ENCODE peak calls at places on chromosomes 13 and 19, in seven cellular contexts. Z is sigmoid colon; R is HAP-1; V is breast epithelium; P is CD8-positive, alpha-beta T cell; K is spleen; U is tibial artery. X is an unnamed sample.

GRCh38 chr13:21541271-21541670 is 62.7 kb downstream of the MICU2 start:
- DNase-seq in Z (no peak), R (no peak), V (no peak), P (no peak), K (no peak), U (no peak), X (no peak)

GRCh38 chr19:4566402-4567051 is 7.0 kb upstream of the SEMA6B start:
- DNase-seq in Z (no peak), R (no peak), V (no peak), P (no peak), K (no peak), U (no peak), X (no peak)

GRCh38 chr13:76462003-76462402 is 424.2 kb downstream of the KCTD12 start:
- DNase-seq in Z (no peak), R (no peak), V (no peak), P (no peak), K (no peak), U (no peak), X (no peak)

GRCh38 chr13:22030321-22030720 is 359.4 kb downstream of the FGF9 start:
- DNase-seq in Z (no peak), R (no peak), V (no peak), P (no peak), K (no peak), U (no peak), X (no peak)

GRCh38 chr13:76769238-76769859 is 116.9 kb downstream of the KCTD12 start:
- DNase-seq in Z (no peak), R (no peak), V (no peak), P (no peak), K (no peak), U (no peak), X (no peak)

GRCh38 chr13:50617134-50617721 is 226.3 kb downstream of the DLEU7 start:
- DNase-seq in Z (no peak), R (no peak), V (no peak), P (no peak), K (no peak), U (no peak), X (no peak)

GRCh38 chr19:14477417-14478112 is 2.4 kb upstream of the PTGER1 start:
- DNase-seq in Z (no peak), R (no peak), V (no peak), P (no peak), K (no peak), U (no peak), X (no peak)

GRCh38 chr19:7870571-7871279 is 3.5 kb downstream of the PRR36 start:
- DNase-seq in Z (no peak), R (peak; percentile 66), V (no peak), P (peak; percentile 35), K (no peak), U (no peak), X (no peak)

GRCh38 chr13:81577601-81578000 is 1236.7 kb upstream of the SPRY2 start:
- DNase-seq in Z (no peak), R (peak; percentile 81), V (no peak), P (no peak), K (no peak), U (no peak), X (no peak)

GRCh38 chr13:30763786-30764440 is 28.6 kb downstream of the ALOX5AP start:
- DNase-seq in Z (no peak), R (no peak), V (no peak), P (no peak), K (no peak), U (no peak), X (no peak)

GRCh38 chr13:38783992-38784875 is 97.4 kb downstream of the FREM2 start:
- DNase-seq in Z (no peak), R (no peak), V (no peak), P (no peak), K (no peak), U (no peak), X (no peak)

GRCh38 chr19:32181356-32181920 is 164.0 kb upstream of the ZNF507 start:
- DNase-seq in Z (no peak), R (no peak), V (no peak), P (no peak), K (peak; percentile 40), U (peak; percentile 40), X (no peak)

GRCh38 chr19:7928334-7928706 is 2.4 kb upstream of the CTXN1 start:
- DNase-seq in Z (no peak), R (no peak), V (no peak), P (no peak), K (no peak), U (peak; percentile 74), X (no peak)

GRCh38 chr19:39138221-39139211 is 12.9 kb downstream of the PAK4 start:
- DNase-seq in Z (no peak), R (no peak), V (no peak), P (no peak), K (no peak), U (no peak), X (no peak)

GRCh38 chr13:44780586-44781280 is 204.6 kb upstream of the TSC22D1 start:
- DNase-seq in Z (no peak), R (no peak), V (no peak), P (no peak), K (no peak), U (no peak), X (no peak)

GRCh38 chr13:21685485-21686064 is 14.7 kb downstream of the FGF9 start:
- DNase-seq in Z (no peak), R (no peak), V (no peak), P (no peak), K (no peak), U (no peak), X (no peak)

GRCh38 chr19:58181902-58182576 is 822 bp upstream of the ZNF274 start:
- DNase-seq in Z (no peak), R (no peak), V (peak; percentile 72), P (peak; percentile 62), K (peak; percentile 81), U (no peak), X (peak; percentile 24)

GRCh38 chr19:55251296-55252081 is 7.3 kb downstream of the PPP6R1 start:
- DNase-seq in Z (no peak), R (no peak), V (no peak), P (peak; percentile 55), K (peak; percentile 77), U (no peak), X (no peak)

GRCh38 chr13:76812206-76812882 is 73.9 kb downstream of the KCTD12 start:
- DNase-seq in Z (peak; percentile 70), R (no peak), V (no peak), P (no peak), K (no peak), U (peak; percentile 79), X (no peak)

GRCh38 chr13:80469841-80470378 is 129.0 kb upstream of the SPRY2 start:
- DNase-seq in Z (peak; percentile 96), R (no peak), V (no peak), P (no peak), K (no peak), U (peak; percentile 92), X (no peak)

GRCh38 chr19:46828484-46828883 is 22.2 kb downstream of the AP2S1 start:
- DNase-seq in Z (no peak), R (no peak), V (no peak), P (no peak), K (no peak), U (no peak), X (no peak)

GRCh38 chr19:49491030-49491803 is 3.8 kb downstream of the RPL13A start:
- DNase-seq in Z (no peak), R (no peak), V (no peak), P (no peak), K (no peak), U (no peak), X (no peak)

GRCh38 chr19:23547816-23548430 is 139.1 kb downstream of the ZNF675 start:
- DNase-seq in Z (no peak), R (no peak), V (no peak), P (no peak), K (no peak), U (no peak), X (no peak)

GRCh38 chr13:25237083-25237482 is 50.2 kb downstream of the MTMR6 start:
- DNase-seq in Z (no peak), R (no peak), V (no peak), P (no peak), K (no peak), U (no peak), X (no peak)

GRCh38 chr13:114196629-114197028 is 17.6 kb downstream of the CFAP97D2 start:
- DNase-seq in Z (no peak), R (no peak), V (no peak), P (no peak), K (no peak), U (no peak), X (no peak)

GRCh38 chr19:46309056-46309455 is 12.2 kb downstream of the HIF3A start:
- DNase-seq in Z (no peak), R (no peak), V (no peak), P (no peak), K (no peak), U (no peak), X (no peak)

GRCh38 chr19:27765397-27765796 is 1447.6 kb downstream of the UQCRFS1 start:
- DNase-seq in Z (no peak), R (no peak), V (no peak), P (no peak), K (peak; percentile 10), U (no peak), X (no peak)
- H3K9me3 ChIP-seq in Z (no peaks in the 10 kb centered on the region), R (no peaks in the 10 kb centered on the region), V (peaks cover 74% of the 10 kb centered on the region), P (peaks cover 21% of the 10 kb centered on the region), K (peaks cover 5% of the 10 kb centered on the region), U (peaks cover 96% of the 10 kb centered on the region), X (no peaks in the 10 kb centered on the region)

GRCh38 chr13:61654501-61654900 is 238.9 kb upstream of the PCDH20 start:
- DNase-seq in Z (no peak), R (no peak), V (no peak), P (no peak), K (no peak), U (no peak), X (no peak)

GRCh38 chr13:61648546-61648945 is 232.9 kb upstream of the PCDH20 start:
- DNase-seq in Z (no peak), R (no peak), V (no peak), P (no peak), K (no peak), U (no peak), X (no peak)
- H3K9me3 ChIP-seq in Z (no peaks in the 10 kb centered on the region), R (no peaks in the 10 kb centered on the region), V (no peaks in the 10 kb centered on the region), P (no peaks in the 10 kb centered on the region), K (no peaks in the 10 kb centered on the region), U (no peaks in the 10 kb centered on the region), X (no peaks in the 10 kb centered on the region)

DNA sequence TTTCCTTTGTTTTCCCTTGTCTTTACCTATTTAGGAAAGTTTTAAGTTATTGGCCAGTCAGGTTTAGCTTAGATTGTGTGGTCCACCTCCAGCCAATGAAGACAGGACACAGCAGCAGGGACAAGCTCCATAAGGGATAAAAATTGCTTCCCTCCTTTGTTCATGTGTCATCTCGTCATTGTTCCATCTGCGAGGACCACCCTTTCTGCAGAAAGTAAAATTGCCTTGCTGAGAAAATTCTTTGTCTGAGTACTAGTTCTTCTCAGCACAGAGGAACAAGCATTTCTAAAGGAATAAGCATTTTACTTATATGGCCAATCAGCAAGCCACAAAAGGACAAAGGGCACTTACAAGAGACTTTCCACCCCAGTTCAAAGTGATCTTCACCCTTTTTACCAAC is 11.4 kb downstream of the ZNF560 start:
- DNase-seq in Z (no peak), R (no peak), V (no peak), P (no peak), K (no peak), U (no peak), X (no peak)
- H3K9me3 ChIP-seq in Z (peaks cover 28% of the 10 kb centered on the region), R (peaks cover 4% of the 10 kb centered on the region), V (peaks cover 76% of the 10 kb centered on the region), P (peaks cover 23% of the 10 kb centered on the region), K (peaks cover 3% of the 10 kb centered on the region), U (peaks cover 50% of the 10 kb centered on the region), X (peaks cover 12% of the 10 kb centered on the region)

DNA sequence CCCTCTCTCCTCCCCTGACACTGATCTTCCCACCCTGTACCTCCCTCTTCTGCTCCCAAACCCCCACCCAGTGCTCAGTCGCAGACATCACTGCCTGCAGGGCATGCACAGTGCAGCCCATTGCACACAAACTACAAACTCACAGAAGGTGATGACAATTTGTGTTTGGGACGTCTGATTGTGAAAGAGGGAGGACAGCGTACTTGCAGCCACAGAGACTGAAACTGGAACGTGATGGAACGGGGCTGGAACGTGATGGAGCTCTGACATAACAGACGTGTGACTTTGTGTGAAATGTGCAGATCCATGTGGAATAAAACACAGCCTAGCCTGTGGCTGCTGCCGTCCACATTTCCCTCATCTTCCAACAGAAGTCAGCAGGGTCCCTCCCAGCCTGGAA is 57.3 kb upstream of the CEACAM8 start:
- DNase-seq in Z (no peak), R (no peak), V (no peak), P (no peak), K (no peak), U (no peak), X (no peak)
- H3K9me3 ChIP-seq in Z (no peaks in the 10 kb centered on the region), R (no peaks in the 10 kb centered on the region), V (no peaks in the 10 kb centered on the region), P (no peaks in the 10 kb centered on the region), K (no peaks in the 10 kb centered on the region), U (no peaks in the 10 kb centered on the region), X (no peaks in the 10 kb centered on the region)